ENCODE peak calls at places on chromosomes 11 and 22, in six cellular contexts. One of them, this sample, is unnamed.

GRCh38 chr11:75577198-75577597 is 15.1 kb downstream of the SERPINH1 start:
- DNase-seq in endothelial cell of umbilical vein: no peak
- DNase-seq in mesendoderm: peak; percentile 65
- DNase-seq in tibial artery: no peak
- DNase-seq in lower lobe of right lung: peak; percentile 69
- DNase-seq in pancreas: peak; percentile 77
- DNase-seq in this sample: peak; percentile 75

GRCh38 chr11:124892131-124892530 is 5.5 kb downstream of the ROBO4 start:
- DNase-seq in endothelial cell of umbilical vein: no peak
- DNase-seq in mesendoderm: no peak
- DNase-seq in tibial artery: no peak
- DNase-seq in lower lobe of right lung: no peak
- DNase-seq in pancreas: no peak
- DNase-seq in this sample: no peak

GRCh38 chr11:36051235-36052072 is 107.6 kb downstream of the LDLRAD3 start:
- DNase-seq in endothelial cell of umbilical vein: no peak
- DNase-seq in mesendoderm: no peak
- DNase-seq in tibial artery: no peak
- DNase-seq in lower lobe of right lung: no peak
- DNase-seq in pancreas: no peak
- DNase-seq in this sample: no peak

GRCh38 chr11:55956521-55956920 is 13.2 kb downstream of the OR10AG1 start:
- DNase-seq in endothelial cell of umbilical vein: no peak
- DNase-seq in mesendoderm: no peak
- DNase-seq in tibial artery: no peak
- DNase-seq in lower lobe of right lung: no peak
- DNase-seq in pancreas: no peak
- DNase-seq in this sample: no peak

GRCh38 chr11:70158201-70158600 is 44.9 kb upstream of the FADD start:
- DNase-seq in endothelial cell of umbilical vein: no peak
- DNase-seq in mesendoderm: peak; percentile 77
- DNase-seq in tibial artery: no peak
- DNase-seq in lower lobe of right lung: no peak
- DNase-seq in pancreas: no peak
- DNase-seq in this sample: no peak

GRCh38 chr22:46501701-46502100 is 35.7 kb downstream of the CELSR1 start:
- DNase-seq in endothelial cell of umbilical vein: peak; percentile 77
- DNase-seq in mesendoderm: no peak
- DNase-seq in tibial artery: no peak
- DNase-seq in lower lobe of right lung: no peak
- DNase-seq in pancreas: no peak
- DNase-seq in this sample: no peak

GRCh38 chr11:131884461-131885073 is 514.2 kb downstream of the NTM start:
- DNase-seq in endothelial cell of umbilical vein: no peak
- DNase-seq in mesendoderm: no peak
- DNase-seq in tibial artery: no peak
- DNase-seq in lower lobe of right lung: no peak
- DNase-seq in pancreas: no peak
- DNase-seq in this sample: no peak

GRCh38 chr11:70532066-70532440 is 133.7 kb downstream of the CTTN start:
- DNase-seq in endothelial cell of umbilical vein: no peak
- DNase-seq in mesendoderm: peak; percentile 82
- DNase-seq in tibial artery: no peak
- DNase-seq in lower lobe of right lung: no peak
- DNase-seq in pancreas: no peak
- DNase-seq in this sample: peak; percentile 26

GRCh38 chr11:125464266-125464662 is 31.8 kb downstream of the FEZ1 start:
- DNase-seq in endothelial cell of umbilical vein: no peak
- DNase-seq in mesendoderm: peak; percentile 38
- DNase-seq in tibial artery: no peak
- DNase-seq in lower lobe of right lung: no peak
- DNase-seq in pancreas: no peak
- DNase-seq in this sample: no peak

GRCh38 chr11:1028616-1029015 is 7.9 kb downstream of the MUC6 start:
- DNase-seq in endothelial cell of umbilical vein: no peak
- DNase-seq in mesendoderm: no peak
- DNase-seq in tibial artery: no peak
- DNase-seq in lower lobe of right lung: no peak
- DNase-seq in pancreas: peak; percentile 31
- DNase-seq in this sample: no peak

GRCh38 chr11:86905252-86905651 is 49.9 kb downstream of the FZD4 start:
- DNase-seq in endothelial cell of umbilical vein: no peak
- DNase-seq in mesendoderm: no peak
- DNase-seq in tibial artery: no peak
- DNase-seq in lower lobe of right lung: no peak
- DNase-seq in pancreas: no peak
- DNase-seq in this sample: no peak

GRCh38 chr22:17234144-17234623 is 14.9 kb upstream of the ADA2 start:
- DNase-seq in endothelial cell of umbilical vein: no peak
- DNase-seq in mesendoderm: peak; percentile 97
- DNase-seq in tibial artery: no peak
- DNase-seq in lower lobe of right lung: peak; percentile 33
- DNase-seq in pancreas: no peak
- DNase-seq in this sample: no peak

GRCh38 chr22:17724678-17725464 is 49.4 kb downstream of the BID start:
- DNase-seq in endothelial cell of umbilical vein: no peak
- DNase-seq in mesendoderm: no peak
- DNase-seq in tibial artery: no peak
- DNase-seq in lower lobe of right lung: no peak
- DNase-seq in pancreas: no peak
- DNase-seq in this sample: no peak

GRCh38 chr11:4636962-4637661 is at the start of gene OR51D1:
- DNase-seq in endothelial cell of umbilical vein: peak; percentile 66
- DNase-seq in mesendoderm: peak; percentile 84
- DNase-seq in tibial artery: peak; percentile 66
- DNase-seq in lower lobe of right lung: peak; percentile 74
- DNase-seq in pancreas: peak; percentile 72
- DNase-seq in this sample: peak; percentile 79

GRCh38 chr11:12983331-12983730 is 25.8 kb upstream of the RASSF10 start:
- DNase-seq in endothelial cell of umbilical vein: no peak
- DNase-seq in mesendoderm: no peak
- DNase-seq in tibial artery: no peak
- DNase-seq in lower lobe of right lung: no peak
- DNase-seq in pancreas: no peak
- DNase-seq in this sample: no peak

DNA sequence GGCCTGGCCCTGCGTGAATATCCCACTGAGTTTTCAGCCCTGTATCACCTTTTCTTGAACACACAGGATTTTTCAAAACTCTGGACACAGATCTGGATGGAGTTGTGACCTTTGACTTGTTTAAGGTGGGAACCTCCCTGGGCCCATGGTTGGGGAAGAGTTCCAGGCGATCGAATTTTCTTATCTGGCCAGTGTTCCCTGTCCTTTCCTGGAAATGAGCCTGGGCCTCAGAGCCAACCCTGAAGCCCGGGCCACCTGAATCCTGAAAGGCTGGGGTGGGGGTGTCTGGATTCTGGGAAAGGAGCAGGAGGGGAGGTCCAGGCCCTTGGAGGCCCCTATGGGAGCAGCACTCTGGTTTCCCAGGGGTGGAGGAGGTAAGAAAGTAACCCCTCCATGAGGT is 29.0 kb downstream of the CAPN1 start:
- DNase-seq in endothelial cell of umbilical vein: no peak
- DNase-seq in mesendoderm: no peak
- DNase-seq in tibial artery: no peak
- DNase-seq in lower lobe of right lung: no peak
- DNase-seq in pancreas: no peak
- DNase-seq in this sample: no peak
- H3K36me3 ChIP-seq in endothelial cell of umbilical vein: peaks cover 43% of the 10 kb centered on the region
- H3K36me3 ChIP-seq in mesendoderm: peaks cover 9% of the 10 kb centered on the region
- H3K36me3 ChIP-seq in tibial artery: peaks cover 68% of the 10 kb centered on the region
- H3K36me3 ChIP-seq in lower lobe of right lung: peaks cover 64% of the 10 kb centered on the region
- H3K36me3 ChIP-seq in pancreas: no peaks in the 10 kb centered on the region
- H3K36me3 ChIP-seq in this sample: peaks cover 49% of the 10 kb centered on the region

DNA sequence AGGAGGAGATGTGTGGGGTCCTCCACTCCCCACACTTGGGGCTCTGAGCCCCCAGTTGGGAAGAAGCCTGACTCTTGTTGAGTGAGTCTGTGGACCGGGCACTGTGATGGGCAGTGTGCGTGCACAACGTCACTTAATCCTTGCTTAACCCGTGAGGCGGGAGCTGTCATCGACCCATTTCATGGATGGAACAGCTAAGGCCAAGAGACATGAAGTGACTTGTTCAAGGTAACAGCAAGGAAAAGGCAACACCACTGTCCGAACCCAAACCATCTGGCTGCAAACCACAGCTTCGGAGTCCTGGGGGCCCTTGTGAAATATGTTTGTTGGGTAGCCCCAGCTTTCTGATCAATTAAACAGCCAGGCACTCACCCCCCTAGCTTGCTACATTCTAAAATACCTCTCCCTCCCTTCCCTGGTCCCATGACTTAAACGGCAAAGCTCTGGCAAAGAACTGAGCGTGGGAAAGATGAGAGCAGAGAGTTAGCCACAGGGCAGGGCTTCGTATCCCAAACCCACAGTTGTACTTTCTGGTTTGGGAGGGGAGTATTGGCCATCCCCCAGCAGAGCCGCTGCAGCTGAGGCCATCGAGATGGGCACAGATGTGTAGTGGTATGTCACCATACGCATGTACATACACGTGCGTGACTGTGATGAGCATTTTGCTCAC is 26.2 kb downstream of the FADS2 start:
- DNase-seq in endothelial cell of umbilical vein: no peak
- DNase-seq in mesendoderm: no peak
- DNase-seq in tibial artery: no peak
- DNase-seq in lower lobe of right lung: no peak
- DNase-seq in pancreas: no peak
- DNase-seq in this sample: no peak
- H3K27ac ChIP-seq in endothelial cell of umbilical vein: no peak overlapping the region
- H3K27ac ChIP-seq in mesendoderm: no peak overlapping the region
- H3K27ac ChIP-seq in tibial artery: no peak overlapping the region
- H3K27ac ChIP-seq in lower lobe of right lung: no peak overlapping the region
- H3K27ac ChIP-seq in pancreas: no peak overlapping the region
- H3K27ac ChIP-seq in this sample: no peak overlapping the region

DNA sequence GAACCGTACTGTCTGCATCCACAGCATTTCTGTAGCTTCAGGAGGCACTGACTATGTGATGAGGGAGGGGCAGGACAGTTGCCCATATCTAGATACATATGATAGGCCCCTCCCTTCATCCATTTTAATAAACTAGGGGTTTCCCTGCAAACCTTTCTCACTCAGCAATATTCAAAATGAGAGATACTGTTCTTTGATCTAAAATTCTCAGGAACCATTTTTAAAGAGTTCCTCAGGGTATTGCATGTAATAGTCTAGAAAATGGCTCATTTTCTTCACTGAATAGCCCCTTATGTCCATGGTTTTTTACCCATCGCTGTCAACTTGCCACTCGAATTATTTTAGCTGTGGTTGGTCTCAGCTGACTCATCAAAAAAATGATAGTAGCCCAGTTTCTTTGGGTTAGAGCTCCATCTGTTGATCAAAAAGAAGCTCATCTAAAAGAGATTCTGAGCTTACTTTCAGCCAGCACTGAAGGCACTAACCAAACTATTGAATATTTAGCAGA is 37.0 kb upstream of the DNAJB7 start:
- DNase-seq in endothelial cell of umbilical vein: peak; percentile 55
- DNase-seq in mesendoderm: peak; percentile 74
- DNase-seq in tibial artery: no peak
- DNase-seq in lower lobe of right lung: no peak
- DNase-seq in pancreas: no peak
- DNase-seq in this sample: no peak
- H3K36me3 ChIP-seq in endothelial cell of umbilical vein: no peaks in the 10 kb centered on the region
- H3K36me3 ChIP-seq in mesendoderm: no peaks in the 10 kb centered on the region
- H3K36me3 ChIP-seq in tibial artery: peaks cover 32% of the 10 kb centered on the region
- H3K36me3 ChIP-seq in lower lobe of right lung: peaks cover 23% of the 10 kb centered on the region
- H3K36me3 ChIP-seq in pancreas: no peaks in the 10 kb centered on the region
- H3K36me3 ChIP-seq in this sample: no peaks in the 10 kb centered on the region

DNA sequence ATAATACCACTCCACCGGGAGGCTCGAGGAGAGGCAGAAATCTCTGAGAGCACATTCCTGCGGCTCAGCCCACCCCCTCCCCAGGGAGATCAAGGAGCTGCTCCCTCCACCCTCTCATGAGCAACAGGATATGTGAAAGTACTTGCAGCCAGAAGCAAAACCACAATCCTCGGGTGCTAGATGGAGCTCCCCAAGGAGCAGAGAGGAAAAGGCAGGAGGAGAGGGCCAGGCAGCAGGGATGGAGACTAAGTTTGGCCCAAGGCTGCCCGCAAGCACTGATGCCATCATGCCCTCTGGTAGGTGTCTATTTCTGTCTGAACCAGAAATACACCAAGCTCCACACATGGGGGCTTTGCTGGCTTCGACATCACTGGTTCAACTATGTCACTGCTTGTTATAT is 22.3 kb downstream of the VPS37C start:
- DNase-seq in endothelial cell of umbilical vein: no peak
- DNase-seq in mesendoderm: no peak
- DNase-seq in tibial artery: no peak
- DNase-seq in lower lobe of right lung: no peak
- DNase-seq in pancreas: no peak
- DNase-seq in this sample: no peak
- H3K27ac ChIP-seq in endothelial cell of umbilical vein: no peak overlapping the region
- H3K27ac ChIP-seq in mesendoderm: no peak overlapping the region
- H3K27ac ChIP-seq in tibial artery: no peak overlapping the region
- H3K27ac ChIP-seq in lower lobe of right lung: no peak overlapping the region
- H3K27ac ChIP-seq in pancreas: no peak overlapping the region
- H3K27ac ChIP-seq in this sample: no peak overlapping the region

GRCh38 chr22:38235240-38235850 is 33.6 kb downstream of the MAFF start:
- DNase-seq in endothelial cell of umbilical vein: no peak
- DNase-seq in mesendoderm: no peak
- DNase-seq in tibial artery: no peak
- DNase-seq in lower lobe of right lung: no peak
- DNase-seq in pancreas: no peak
- DNase-seq in this sample: no peak

GRCh38 chr22:38239101-38239761 is 33.6 kb downstream of the TMEM184B start:
- DNase-seq in endothelial cell of umbilical vein: peak; percentile 83
- DNase-seq in mesendoderm: peak; percentile 37
- DNase-seq in tibial artery: peak; percentile 47
- DNase-seq in lower lobe of right lung: no peak
- DNase-seq in pancreas: no peak
- DNase-seq in this sample: peak; percentile 74

GRCh38 chr22:38233427-38233826 is 31.6 kb downstream of the MAFF start:
- DNase-seq in endothelial cell of umbilical vein: peak; percentile 32
- DNase-seq in mesendoderm: no peak
- DNase-seq in tibial artery: no peak
- DNase-seq in lower lobe of right lung: no peak
- DNase-seq in pancreas: no peak
- DNase-seq in this sample: no peak

GRCh38 chr22:38238519-38239051 is 34.2 kb downstream of the TMEM184B start:
- DNase-seq in endothelial cell of umbilical vein: no peak
- DNase-seq in mesendoderm: no peak
- DNase-seq in tibial artery: no peak
- DNase-seq in lower lobe of right lung: no peak
- DNase-seq in pancreas: peak; percentile 61
- DNase-seq in this sample: no peak

DNA sequence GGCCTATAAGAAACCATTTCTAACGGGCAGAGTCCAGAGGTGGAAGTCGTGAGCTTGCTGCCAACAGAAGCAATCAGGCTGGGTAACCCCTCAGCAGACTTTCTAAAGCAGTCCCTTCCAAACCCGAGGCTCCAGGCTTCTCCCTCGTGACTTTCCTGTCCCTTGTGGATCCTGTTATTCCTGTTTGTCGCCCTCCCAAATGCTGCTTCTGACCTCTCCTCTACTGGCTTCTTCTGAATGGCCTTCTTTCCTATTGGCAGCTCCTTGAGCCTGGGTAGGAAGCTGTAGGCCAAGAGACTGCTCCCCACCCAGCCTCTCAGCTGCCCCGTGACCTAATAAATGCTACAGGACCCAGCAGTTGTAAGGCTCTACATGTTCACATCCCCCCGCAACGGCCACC is 35.0 kb downstream of the MAFF start:
- DNase-seq in endothelial cell of umbilical vein: no peak
- DNase-seq in mesendoderm: no peak
- DNase-seq in tibial artery: no peak
- DNase-seq in lower lobe of right lung: no peak
- DNase-seq in pancreas: no peak
- DNase-seq in this sample: no peak
- H3K36me3 ChIP-seq in endothelial cell of umbilical vein: peaks cover 24% of the 10 kb centered on the region
- H3K36me3 ChIP-seq in mesendoderm: peaks cover 1% of the 10 kb centered on the region
- H3K36me3 ChIP-seq in tibial artery: peaks cover 50% of the 10 kb centered on the region
- H3K36me3 ChIP-seq in lower lobe of right lung: peaks cover 41% of the 10 kb centered on the region
- H3K36me3 ChIP-seq in pancreas: no peaks in the 10 kb centered on the region
- H3K36me3 ChIP-seq in this sample: peaks cover 41% of the 10 kb centered on the region

This sample was measured in upper lobe of right lung.